ENCODE peak calls at places on chromosome 10, in ten cellular contexts. E is left ventricle myocardium inferior, H is mesothelial cell of epicardium, M is AG04449, W is neural crest cell, P is osteoblast, Z is BE2C, I is prostate gland, V is chondrocyte, N is A549. G is an unnamed sample.

GRCh38 chr10:13102002-13102794 is 2.2 kb downstream of the OPTN start:
- DNase-seq in M (no peak), P (peak), H (no peak), N (no peak), I (no peak), V (no peak), E (no peak), Z (no peak), W (no peak), G (peak)

GRCh38 chr10:52252322-52252721 is 61.8 kb upstream of the DKK1 start:
- DNase-seq in H (no peak), Z (no peak), W (no peak), V (no peak), I (no peak), N (no peak), E (no peak), P (no peak), M (no peak), G (no peak)

GRCh38 chr10:20232079-20232478 is 415.8 kb downstream of the PLXDC2 start:
- DNase-seq in N (no peak), I (no peak), H (no peak), M (no peak), Z (no peak), W (no peak), V (no peak), P (no peak), E (no peak), G (no peak)

GRCh38 chr10:26336979-26337378 is 101.2 kb upstream of the APBB1IP start:
- DNase-seq in P (no peak), N (no peak), M (no peak), W (no peak), V (no peak), E (no peak), I (no peak), H (no peak), Z (no peak), G (no peak)

GRCh38 chr10:24873281-24873683 is 79.1 kb downstream of the PRTFDC1 start:
- DNase-seq in H (no peak), Z (no peak), P (peak), I (no peak), E (no peak), V (no peak), W (no peak), N (peak), M (peak), G (peak)

GRCh38 chr10:106582291-106582690 is 582.2 kb downstream of the SORCS1 start:
- DNase-seq in Z (peak), M (no peak), H (no peak), P (peak), V (no peak), N (peak), E (no peak), I (no peak), W (no peak), G (no peak)

GRCh38 chr10:131044379-131044778 is 267.1 kb downstream of the TCERG1L start:
- DNase-seq in Z (no peak), E (no peak), N (no peak), M (no peak), V (no peak), H (no peak), P (no peak), I (no peak), W (no peak), G (no peak)

GRCh38 chr10:132122939-132123445 is 57.2 kb downstream of the JAKMIP3 start:
- DNase-seq in V (no peak), H (no peak), N (no peak), M (no peak), I (no peak), Z (no peak), E (no peak), P (no peak), W (no peak), G (no peak)

GRCh38 chr10:90204956-90205695 is 503.7 kb downstream of the KIF20B start:
- DNase-seq in Z (no peak), P (no peak), I (no peak), W (no peak), M (no peak), H (no peak), E (no peak), N (no peak), V (no peak), G (no peak)

GRCh38 chr10:79084012-79084971 is 15.5 kb downstream of the ZMIZ1 start:
- DNase-seq in W (peak), P (peak), E (peak), I (peak), Z (no peak), V (no peak), M (no peak), H (no peak), N (peak), G (peak)

GRCh38 chr10:123009105-123009805 is 449 bp downstream of the ACADSB start:
- DNase-seq in V (no peak), I (peak), P (peak), H (no peak), N (no peak), Z (peak), E (peak), W (peak), M (no peak), G (no peak)

GRCh38 chr10:15244635-15245197 is 76.2 kb upstream of the NMT2 start:
- DNase-seq in W (no peak), H (no peak), V (no peak), I (no peak), E (no peak), N (no peak), P (no peak), M (no peak), Z (no peak), G (no peak)

GRCh38 chr10:15245530-15245929 is 77.0 kb upstream of the NMT2 start:
- DNase-seq in I (no peak), N (peak), P (no peak), M (no peak), E (no peak), Z (peak), H (no peak), V (no peak), W (no peak), G (no peak)
- TF ChIP-seq CTCF in I (no peak), N (peak), P (peak), M (peak), E (peak), Z (peak), H (no peak), V (peak), W (peak), G (peak)

DNA sequence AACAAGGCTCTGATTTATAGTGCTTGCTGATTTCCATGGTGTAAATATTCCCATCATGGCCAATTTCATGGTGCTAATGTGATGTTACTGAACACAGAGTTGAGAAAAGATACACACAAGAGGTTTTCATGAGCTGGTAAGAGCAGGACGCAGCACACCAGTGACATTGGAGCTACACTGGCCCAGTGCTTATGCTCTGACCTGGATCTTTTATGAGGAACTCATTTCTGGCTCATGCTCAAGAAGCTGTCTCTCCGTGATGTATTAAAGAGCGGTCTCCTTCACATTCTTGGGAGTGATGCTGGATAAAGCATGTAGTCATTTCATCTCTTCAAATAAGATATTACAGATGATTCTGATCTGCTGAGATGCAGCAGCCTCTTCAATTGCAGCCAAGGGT is 785.2 kb downstream of the GRID1 start:
- DNase-seq in P (no peak), Z (no peak), V (no peak), H (no peak), E (no peak), I (no peak), M (no peak), W (no peak), N (no peak), G (no peak)
- TF ChIP-seq CTCF in P (no peak), Z (no peak), V (no peak), H (no peak), E (no peak), I (no peak), M (no peak), W (no peak), N (no peak), G (no peak)

GRCh38 chr10:70478191-70479160 is at the start of gene PALD1:
- DNase-seq in W (peak), H (peak), P (peak), Z (peak), I (peak), N (peak), M (no peak), V (no peak), E (peak), G (no peak)
- TF ChIP-seq CTCF in W (peak), H (no peak), P (no peak), Z (no peak), I (peak), N (no peak), M (peak), V (peak), E (peak), G (no peak)

GRCh38 chr10:2919016-2919415 is 148.3 kb upstream of the PFKP start:
- DNase-seq in N (no peak), W (no peak), E (no peak), I (no peak), P (no peak), H (no peak), Z (no peak), M (no peak), V (no peak), G (no peak)
- TF ChIP-seq CTCF in N (no peak), W (no peak), E (no peak), I (no peak), P (no peak), H (no peak), Z (no peak), M (no peak), V (no peak), G (no peak)

DNA sequence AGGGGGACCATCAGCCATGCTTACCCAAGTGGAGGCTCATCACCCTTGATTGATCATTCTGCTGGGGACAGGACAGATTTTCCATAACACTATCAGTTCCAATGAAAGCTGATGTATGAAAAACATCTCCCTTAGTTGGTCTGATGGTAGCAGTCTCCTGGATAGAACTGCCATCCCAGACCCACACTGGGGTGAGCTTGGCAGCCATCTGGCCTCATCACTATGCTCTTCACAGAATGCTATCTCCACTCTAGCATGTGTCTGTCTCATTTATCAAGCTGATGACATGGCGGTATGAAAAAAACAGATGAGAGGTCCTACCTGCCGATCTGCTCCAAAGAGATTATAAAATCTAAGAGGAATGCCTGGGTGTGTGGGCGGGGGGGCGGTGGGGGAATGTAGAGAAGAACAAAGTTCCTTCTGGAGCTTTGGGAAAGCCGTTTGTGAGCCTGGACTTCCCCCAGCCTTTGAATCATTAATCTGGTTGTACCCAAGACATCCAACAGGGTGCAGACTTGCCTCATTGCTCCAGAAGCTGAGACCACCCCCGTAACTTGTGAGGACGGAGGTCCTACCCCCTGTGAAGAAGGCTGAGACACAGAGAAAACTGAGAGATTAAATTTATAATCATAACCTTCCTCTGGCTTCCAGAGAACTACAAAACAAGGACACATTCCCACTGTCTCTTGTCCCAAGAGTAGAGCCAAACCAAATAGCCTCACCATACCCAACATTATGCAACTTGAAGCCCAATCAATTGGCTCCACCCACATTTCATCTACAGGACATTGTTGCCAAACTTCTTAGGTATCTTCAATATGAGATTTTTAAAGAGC is 340.9 kb downstream of the KCNMA1 start:
- DNase-seq in E (no peak), N (peak), W (no peak), V (no peak), M (no peak), H (no peak), Z (no peak), I (no peak), P (no peak), G (no peak)
- TF ChIP-seq CTCF in E (no peak), N (no peak), W (no peak), V (peak), M (no peak), H (no peak), Z (peak), I (no peak), P (no peak), G (peak)

GRCh38 chr10:71970331-71970730 is 6.1 kb downstream of the CHST3 start:
- DNase-seq in I (peak), M (no peak), P (no peak), E (no peak), H (no peak), W (no peak), N (peak), V (no peak), Z (peak), G (no peak)
- TF ChIP-seq CTCF in I (peak), M (peak), P (peak), E (peak), H (no peak), W (peak), N (peak), V (peak), Z (peak), G (peak)

GRCh38 chr10:1243486-1244182 is 187.4 kb downstream of the WDR37 start:
- DNase-seq in E (no peak), M (no peak), V (peak), H (no peak), P (peak), Z (no peak), N (no peak), W (no peak), I (no peak), G (no peak)
- TF ChIP-seq CTCF in E (no peak), M (no peak), V (peak), H (no peak), P (no peak), Z (no peak), N (no peak), W (no peak), I (no peak), G (peak)

DNA sequence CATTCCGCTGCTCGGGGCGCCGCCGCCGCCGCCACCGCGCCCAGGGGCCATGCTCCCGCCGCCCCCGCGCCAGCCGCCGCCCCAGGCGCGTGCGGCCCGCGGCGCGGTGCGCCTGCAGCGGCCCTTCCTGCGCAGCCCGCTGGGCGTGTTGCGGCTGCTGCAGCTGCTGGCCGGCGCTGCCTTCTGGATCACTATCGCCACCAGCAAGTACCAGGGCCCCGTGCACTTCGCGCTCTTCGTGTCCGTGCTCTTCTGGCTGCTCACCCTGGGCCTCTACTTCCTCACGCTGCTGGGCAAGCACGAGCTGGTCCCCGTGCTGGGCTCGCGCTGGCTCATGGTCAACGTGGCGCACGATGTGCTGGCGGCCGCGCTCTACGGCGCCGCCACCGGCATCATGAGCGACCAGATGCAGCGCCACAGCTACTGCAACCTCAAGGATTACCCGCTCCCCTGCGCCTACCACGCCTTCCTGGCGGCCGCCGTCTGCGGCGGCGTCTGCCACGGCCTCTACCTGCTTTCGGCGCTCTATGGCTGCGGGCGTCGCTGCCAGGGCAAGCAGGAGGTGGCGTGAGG is 384 bp downstream of the MARVELD1 start:
- DNase-seq in P (peak), N (peak), I (peak), M (no peak), E (peak), V (no peak), Z (peak), H (peak), W (peak), G (no peak)
- TF ChIP-seq CTCF in P (no peak), N (peak), I (peak), M (peak), E (peak), V (peak), Z (peak), H (no peak), W (peak), G (peak)